ENCODE peak calls at places on chromosomes 6 and 20, in eight cellular contexts. C is pancreas, D is hepatocyte, H is breast epithelium, B is transverse colon, G is cardiac muscle cell, E is astrocyte, Y is uterus. V is an unnamed sample.

GRCh38 chr6:30200551-30201281 is 12.5 kb downstream of the TRIM26 start:
- DNase-seq in C (no peak), D (no peak), H (no peak), B (no peak), G (no peak), E (no peak), Y (no peak), V (no peak)

GRCh38 chr20:61557603-61558002 is 305.5 kb downstream of the CDH4 start:
- DNase-seq in C (no peak), D (no peak), H (no peak), B (no peak), G (no peak), E (no peak), Y (no peak), V (no peak)

GRCh38 chr6:116847234-116847633 is 18.4 kb upstream of the GPRC6A start:
- DNase-seq in C (no peak), D (peak; percentile 54), H (no peak), B (no peak), G (peak; percentile 54), E (peak; percentile 6), Y (no peak), V (no peak)

GRCh38 chr6:79544939-79545450 is 7.8 kb upstream of the LCA5 start:
- DNase-seq in C (peak; percentile 33), D (peak; percentile 90), H (peak; percentile 84), B (peak; percentile 53), G (peak; percentile 99), E (peak; percentile 99), Y (peak; percentile 78), V (peak; percentile 76)

GRCh38 chr6:106194949-106195919 is 109.1 kb downstream of the PRDM1 start:
- DNase-seq in C (no peak), D (no peak), H (no peak), B (no peak), G (peak; percentile 68), E (peak; percentile 66), Y (no peak), V (no peak)

GRCh38 chr6:138086573-138087196 is 20.5 kb downstream of the PERP start:
- DNase-seq in C (peak; percentile 28), D (peak; percentile 66), H (no peak), B (no peak), G (no peak), E (peak; percentile 73), Y (no peak), V (no peak)

GRCh38 chr6:11972806-11973205 is 39.3 kb upstream of the HIVEP1 start:
- DNase-seq in C (no peak), D (no peak), H (no peak), B (no peak), G (no peak), E (no peak), Y (no peak), V (no peak)

GRCh38 chr20:15154070-15154469 is 816.7 kb upstream of the FLRT3 start:
- DNase-seq in C (no peak), D (no peak), H (no peak), B (no peak), G (no peak), E (no peak), Y (no peak), V (no peak)

DNA sequence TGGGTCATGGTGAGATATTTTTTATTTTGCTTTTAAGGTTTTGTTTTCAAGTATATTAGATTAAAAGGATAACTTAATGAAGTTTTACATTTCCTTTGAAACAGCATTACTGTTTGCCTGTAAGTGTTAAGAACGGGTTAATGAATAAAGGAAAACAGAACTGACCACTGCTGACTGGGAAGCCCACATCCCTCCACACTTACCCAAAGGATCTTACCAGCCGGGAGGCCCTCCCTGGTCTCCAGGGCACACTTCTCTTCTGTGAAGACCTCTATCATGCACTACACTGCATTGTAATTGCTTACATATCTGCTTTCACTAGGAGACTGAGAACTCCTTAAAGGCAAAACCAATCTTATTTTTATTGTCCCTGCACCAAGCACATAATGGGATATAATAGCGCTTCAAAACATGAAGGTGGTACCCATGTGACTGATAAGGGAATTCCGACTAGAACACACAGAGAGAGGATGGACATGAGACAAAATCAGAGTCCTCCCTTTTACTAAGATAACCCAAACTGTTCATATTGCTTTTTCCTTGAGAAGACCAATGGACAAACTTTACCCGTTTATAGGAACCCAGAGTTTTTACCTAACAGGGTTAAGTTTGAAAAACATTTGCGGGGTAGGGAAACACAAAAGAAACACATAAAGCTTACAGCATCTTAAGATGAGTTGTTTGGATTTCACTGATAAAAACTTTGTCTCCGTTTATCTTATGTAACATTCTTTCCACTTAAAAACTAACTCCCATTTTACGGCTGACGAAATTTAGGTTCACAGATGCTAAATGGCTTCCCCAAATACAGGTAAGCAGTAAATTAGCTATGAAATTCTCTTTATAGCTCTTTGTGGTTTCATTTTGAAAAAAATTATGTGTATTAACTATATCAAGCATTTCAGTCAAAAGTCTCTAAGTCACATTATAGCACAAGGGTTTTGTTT is 8.7 kb downstream of the EZR start:
- DNase-seq in C (no peak), D (no peak), H (no peak), B (no peak), G (no peak), E (no peak), Y (no peak), V (no peak)
- TF ChIP-seq CTCF in C (no peak), D (no peak), H (no peak), B (no peak), G (no peak), E (no peak), Y (no peak), V (no peak)

GRCh38 chr6:41372526-41373366 is 37.3 kb downstream of the NCR2 start:
- DNase-seq in C (no peak), D (no peak), H (no peak), B (no peak), G (no peak), E (no peak), Y (no peak), V (no peak)
- H3K27me3 ChIP-seq in C (peaks cover 4% of the 10 kb centered on the region), D (peaks cover 79% of the 10 kb centered on the region), H (peaks cover 62% of the 10 kb centered on the region), B (peaks cover 85% of the 10 kb centered on the region), G (peaks cover 88% of the 10 kb centered on the region), E (peaks cover 79% of the 10 kb centered on the region), Y (peaks cover 24% of the 10 kb centered on the region), V (peaks cover 9% of the 10 kb centered on the region)

GRCh38 chr6:27312146-27312949 is at the start of gene POM121L2:
- DNase-seq in C (peak; percentile 75), D (peak; percentile 86), H (peak; percentile 72), B (peak; percentile 80), G (peak; percentile 59), E (peak; percentile 13), Y (no peak), V (no peak)
- TF ChIP-seq CTCF in C (peak; percentile 50), D (peak; percentile 77), H (peak; percentile 63), B (peak; percentile 70), G (peak; percentile 74), E (peak; percentile 26), Y (peak; percentile 24), V (peak; percentile 39)

GRCh38 chr6:165664553-165665383 is 1.7 kb upstream of the PDE10A start:
- DNase-seq in C (no peak), D (no peak), H (no peak), B (no peak), G (peak; percentile 49), E (no peak), Y (no peak), V (no peak)
- H3K27me3 ChIP-seq in C (peaks cover 3% of the 10 kb centered on the region), D (peaks cover 83% of the 10 kb centered on the region), H (peaks cover 59% of the 10 kb centered on the region), B (peaks cover 92% of the 10 kb centered on the region), G (peaks cover 92% of the 10 kb centered on the region), E (peaks cover 45% of the 10 kb centered on the region), Y (peaks cover 38% of the 10 kb centered on the region), V (peaks cover 30% of the 10 kb centered on the region)

GRCh38 chr6:15948930-15949900 is 179.7 kb upstream of the MYLIP start:
- DNase-seq in C (peak; percentile 76), D (peak; percentile 72), H (no peak), B (peak; percentile 67), G (peak; percentile 44), E (peak; percentile 24), Y (no peak), V (no peak)

GRCh38 chr6:15950962-15951569 is 177.8 kb upstream of the MYLIP start:
- DNase-seq in C (no peak), D (no peak), H (no peak), B (no peak), G (no peak), E (no peak), Y (no peak), V (no peak)

GRCh38 chr6:15955484-15955883 is 173.4 kb upstream of the MYLIP start:
- DNase-seq in C (no peak), D (no peak), H (no peak), B (no peak), G (no peak), E (no peak), Y (no peak), V (no peak)

GRCh38 chr6:15953152-15953880 is 175.6 kb upstream of the MYLIP start:
- DNase-seq in C (no peak), D (no peak), H (no peak), B (no peak), G (peak; percentile 89), E (no peak), Y (no peak), V (no peak)

DNA sequence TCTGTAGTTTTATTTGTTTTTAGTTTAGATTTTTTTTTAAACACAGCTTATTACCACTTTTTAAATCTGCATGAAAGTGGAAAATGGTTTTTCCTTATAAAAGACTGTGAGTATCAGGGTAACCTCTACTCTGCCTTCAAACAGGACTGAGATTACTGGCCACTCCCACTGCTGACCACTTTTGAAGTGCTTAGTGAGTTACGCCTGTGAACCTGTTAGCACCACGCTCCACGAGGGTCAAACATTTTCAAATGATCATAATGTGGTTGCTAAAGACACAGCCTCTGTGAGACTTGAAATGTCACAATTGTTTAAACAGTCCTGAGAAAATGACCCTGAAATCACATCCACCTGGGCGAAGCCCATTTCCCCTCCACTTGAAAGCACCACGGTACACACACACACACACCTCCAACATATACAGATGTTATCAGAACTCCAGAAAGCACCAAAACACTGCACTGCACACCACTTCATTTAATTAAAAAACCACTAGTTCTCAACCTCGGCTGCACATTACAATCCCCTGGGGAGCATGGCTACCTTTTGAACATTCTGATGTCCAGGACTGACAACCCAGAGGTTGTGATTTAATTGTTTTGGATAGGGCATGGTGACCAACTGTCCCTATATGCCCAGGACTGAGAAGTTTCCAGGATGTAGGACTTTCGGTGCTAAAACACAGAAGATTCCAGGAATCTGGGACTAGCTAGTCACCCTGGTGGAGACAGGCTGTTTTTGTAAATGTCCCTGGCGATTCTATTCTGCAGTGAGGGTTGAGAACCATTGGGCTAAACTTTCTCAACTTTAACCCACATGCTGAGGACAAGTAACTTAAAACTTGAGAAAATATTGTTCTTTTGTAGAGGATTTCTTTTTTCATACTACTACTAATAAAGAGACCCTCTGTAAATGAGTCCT is 176.4 kb upstream of the MYLIP start:
- DNase-seq in C (no peak), D (no peak), H (no peak), B (no peak), G (peak; percentile 55), E (no peak), Y (no peak), V (no peak)
- TF ChIP-seq CTCF in C (no peak), D (no peak), H (no peak), B (no peak), G (no peak), E (no peak), Y (no peak), V (no peak)

DNA sequence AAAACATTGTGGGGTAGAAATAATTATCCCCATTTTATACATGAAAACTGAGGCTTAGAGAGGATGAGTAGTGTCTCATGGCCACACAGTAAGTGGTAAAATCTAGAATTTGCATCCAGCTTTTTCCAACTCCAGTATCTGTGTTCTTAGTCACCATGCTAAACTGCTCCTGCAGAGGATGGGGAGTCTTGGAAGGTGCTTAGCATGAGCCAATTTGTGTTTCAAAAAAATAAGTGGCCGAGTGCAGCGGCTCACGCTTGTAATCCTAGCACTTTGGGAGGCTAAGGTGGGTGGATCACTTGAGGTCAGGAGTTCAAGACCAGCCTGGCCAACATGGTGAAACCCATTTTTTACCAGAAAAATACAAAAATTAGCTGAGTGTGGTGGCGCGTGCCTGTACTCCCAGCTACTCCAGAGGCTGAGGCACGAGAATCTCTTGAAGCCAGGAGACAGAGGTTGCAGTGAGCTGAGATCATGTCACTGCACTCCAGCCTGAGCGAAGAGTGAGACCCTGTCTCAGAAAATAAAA is 2.4 kb downstream of the C6orf89 start:
- DNase-seq in C (no peak), D (no peak), H (no peak), B (no peak), G (no peak), E (no peak), Y (no peak), V (no peak)
- H3K27me3 ChIP-seq in C (no peaks in the 10 kb centered on the region), D (no peaks in the 10 kb centered on the region), H (no peaks in the 10 kb centered on the region), B (no peaks in the 10 kb centered on the region), G (no peaks in the 10 kb centered on the region), E (no peaks in the 10 kb centered on the region), Y (no peaks in the 10 kb centered on the region), V (no peaks in the 10 kb centered on the region)

V was measured in dorsolateral prefrontal cortex.